ENCODE peak calls at places on chromosomes 5 and 9, in ten cellular contexts. S is IMR-90; C is effector memory CD8-positive, alpha-beta T cell; G is left cardiac atrium; I is left ventricle myocardium superior; E is CD4-positive, alpha-beta T cell; K is upper lobe of left lung; N is Right ventricle myocardium superior; Z is heart left ventricle; M is SK-N-SH treated with all-trans-retinoic acid at 6 μM for 48 hours. W is an unnamed sample.
A peak's percentile ranks its signal among the peaks of the same experiment; 100 is the strongest.

GRCh38 chr5:143355710-143356109 is 47.8 kb downstream of the NR3C1 start:
- ATAC-seq in S (peak; percentile 83), G (peak; percentile 89), E (peak; percentile 91), I (peak; percentile 87), K (no peak), M (peak; percentile 93), Z (peak; percentile 77), C (peak; percentile 86), N (peak; percentile 85), W (peak; percentile 87)

GRCh38 chr5:160064441-160064840 is 54.8 kb downstream of the PWWP2A start:
- ATAC-seq in K (no peak), C (no peak), E (no peak), M (peak; percentile 25), Z (peak; percentile 76), N (peak; percentile 59), S (no peak), G (peak; percentile 48), I (peak; percentile 78), W (no peak)

GRCh38 chr9:36988848-36989247 is 45.2 kb downstream of the PAX5 start:
- ATAC-seq in I (no peak), K (no peak), N (no peak), S (no peak), E (no peak), Z (no peak), G (no peak), M (no peak), C (no peak), W (no peak)

GRCh38 chr5:61659221-61659696 is 327.2 kb downstream of the ZSWIM6 start:
- ATAC-seq in Z (peak; percentile 92), S (no peak), E (no peak), G (peak; percentile 88), I (peak; percentile 97), K (no peak), M (no peak), N (peak; percentile 95), C (no peak), W (peak; percentile 25)

GRCh38 chr5:134046801-134047707 is 42.3 kb upstream of the VDAC1 start:
- ATAC-seq in I (no peak), Z (no peak), C (no peak), M (no peak), G (no peak), K (no peak), E (no peak), N (no peak), S (no peak), W (peak; percentile 14)

GRCh38 chr5:71586052-71586940 is 844 bp upstream of the MCCC2 start:
- ATAC-seq in K (no peak), Z (no peak), M (peak; percentile 84), E (peak; percentile 7), N (no peak), G (no peak), I (no peak), S (peak; percentile 2), C (no peak), W (no peak)

GRCh38 chr9:72509635-72510034 is 11.8 kb upstream of the TMC1 start:
- ATAC-seq in C (no peak), Z (no peak), S (peak; percentile 54), M (peak; percentile 44), E (no peak), K (no peak), G (peak; percentile 35), I (no peak), N (no peak), W (no peak)

GRCh38 chr5:57258052-57258451 is 84.2 kb downstream of the GPBP1 start:
- ATAC-seq in S (no peak), C (no peak), I (no peak), K (no peak), Z (no peak), G (no peak), N (no peak), M (no peak), E (no peak), W (no peak)

GRCh38 chr5:132396589-132397001 is 27.1 kb downstream of the SLC22A5 start:
- ATAC-seq in M (no peak), S (no peak), K (no peak), I (no peak), N (no peak), G (no peak), C (no peak), Z (no peak), E (peak; percentile 73), W (no peak)

GRCh38 chr9:36208521-36209253 is 18.0 kb downstream of the CLTA start:
- ATAC-seq in Z (no peak), G (peak; percentile 4), M (peak; percentile 30), N (no peak), K (no peak), E (no peak), C (no peak), I (no peak), S (no peak), W (no peak)

GRCh38 chr9:27491164-27491563 is 32.9 kb upstream of the IFNK start:
- ATAC-seq in E (no peak), I (no peak), G (peak; percentile 27), Z (no peak), N (no peak), K (no peak), C (no peak), M (no peak), S (no peak), W (no peak)

GRCh38 chr5:136058031-136058971 is 29.5 kb downstream of the TGFBI start:
- ATAC-seq in S (peak; percentile 81), G (peak; percentile 89), Z (peak; percentile 81), I (peak; percentile 85), M (peak; percentile 64), N (peak; percentile 65), K (peak; percentile 65), E (no peak), C (no peak), W (no peak)

GRCh38 chr9:20012232-20012631 is 223.4 kb upstream of the SLC24A2 start:
- ATAC-seq in K (no peak), I (no peak), E (no peak), M (no peak), S (no peak), G (no peak), N (no peak), C (no peak), Z (no peak), W (no peak)

GRCh38 chr5:149365418-149365817 is 7.6 kb downstream of the PCYOX1L start:
- ATAC-seq in S (no peak), Z (no peak), K (no peak), I (no peak), C (no peak), E (no peak), M (no peak), N (no peak), G (no peak), W (peak; percentile 92)

GRCh38 chr9:124355941-124356744 is 59.1 kb downstream of the PSMB7 start:
- ATAC-seq in K (no peak), C (no peak), M (no peak), I (no peak), N (no peak), S (no peak), Z (no peak), G (no peak), E (no peak), W (no peak)

GRCh38 chr5:5658226-5658625 is 235.7 kb downstream of the ICE1 start:
- ATAC-seq in I (peak; percentile 99), M (no peak), G (peak; percentile 99), K (peak; percentile 75), S (no peak), E (no peak), Z (peak; percentile 98), C (no peak), N (peak; percentile 99), W (peak; percentile 90)

GRCh38 chr5:74927336-74927735 is 61.1 kb upstream of the FAM169A start:
- ATAC-seq in K (no peak), N (no peak), I (no peak), G (no peak), M (no peak), S (no peak), E (no peak), C (no peak), Z (no peak), W (no peak)